ENCODE peak calls at places on chromosome 4, in nine cellular contexts. W is progenitor cell of endocrine pancreas, K is T-helper 9 cell, V is NCI-H2171 treated with DMSO at 0.1 percent for 48 hours, G is MG63, I is NCI-H460, C is fibroblast of lung, D is GM23248, F is H9. Q is an unnamed sample.

GRCh38 chr4:159292137-159292896 is 189.4 kb downstream of the RAPGEF2 start:
- DNase-seq in W (no peak), K (no peak), V (no peak), G (no peak), I (no peak), C (no peak), D (no peak), F (no peak), Q (no peak)

GRCh38 chr4:187207931-187208330 is 484.3 kb upstream of the FAT1 start:
- DNase-seq in W (no peak), K (no peak), V (no peak), G (no peak), I (no peak), C (no peak), D (no peak), F (no peak), Q (no peak)

GRCh38 chr4:10982305-10982704 is 297.7 kb upstream of the CLNK start:
- DNase-seq in W (no peak), K (no peak), V (no peak), G (no peak), I (no peak), C (no peak), D (no peak), F (peak), Q (no peak)

GRCh38 chr4:152684007-152684406 is 4.2 kb upstream of the TMEM154 start:
- DNase-seq in W (no peak), K (no peak), V (no peak), G (no peak), I (no peak), C (no peak), D (no peak), F (no peak), Q (no peak)

GRCh38 chr4:56570041-56570440 is 64.5 kb downstream of the ARL9 start:
- DNase-seq in W (no peak), K (no peak), V (no peak), G (no peak), I (no peak), C (no peak), D (no peak), F (no peak), Q (peak)

GRCh38 chr4:86011117-86011516 is 348.7 kb downstream of the MAPK10 start:
- DNase-seq in W (no peak), K (no peak), V (no peak), G (peak), I (peak), C (peak), D (peak), F (no peak), Q (peak)

GRCh38 chr4:25029479-25030282 is 1.1 kb downstream of the LGI2 start:
- DNase-seq in W (no peak), K (no peak), V (no peak), G (no peak), I (no peak), C (no peak), D (no peak), F (peak), Q (no peak)

GRCh38 chr4:40283413-40283812 is 51.7 kb upstream of the CHRNA9 start:
- DNase-seq in W (no peak), K (no peak), V (no peak), G (no peak), I (no peak), C (no peak), D (no peak), F (no peak), Q (no peak)

Q was measured in brain microvascular endothelial cell.